ENCODE peak calls at places on chromosomes 13 and 19, in seven cellular contexts. X is transverse colon, T is HepG2, N is SK-N-SH, F is K562, U is suprapubic skin, D is A549. E is an unnamed sample. For H3K4me1, the result is how much of the 10 kb centered on the place peaks cover.

GRCh38 chr19:46718157-46718933 is 1.4 kb upstream of the PRKD2 start:
- DNase-seq in X (peak), F (no peak), T (no peak), N (no peak), D (peak), U (no peak), E (peak)

GRCh38 chr19:3737487-3738205 is 23.8 kb downstream of the APBA3 start:
- DNase-seq in D (no peak), T (no peak), N (no peak), U (no peak), F (no peak), X (no peak), E (no peak)

GRCh38 chr13:92346046-92346445 is 880.6 kb upstream of the GPC6 start:
- DNase-seq in F (no peak), T (no peak), U (no peak), X (no peak), N (no peak), D (no peak), E (no peak)

GRCh38 chr13:107301724-107302374 is 733.9 kb upstream of the ARGLU1 start:
- DNase-seq in X (no peak), T (no peak), U (no peak), D (no peak), N (no peak), F (no peak), E (no peak)

GRCh38 chr13:37811441-37811840 is 58.1 kb downstream of the TRPC4 start:
- DNase-seq in D (no peak), T (no peak), U (no peak), X (no peak), N (no peak), F (no peak), E (no peak)

GRCh38 chr19:27770095-27770494 is 1442.9 kb downstream of the UQCRFS1 start:
- DNase-seq in U (no peak), F (no peak), D (no peak), N (no peak), X (no peak), T (no peak), E (no peak)

GRCh38 chr13:52162279-52163101 is 3.1 kb upstream of the NEK3 start:
- DNase-seq in D (no peak), X (no peak), N (no peak), U (no peak), T (peak), F (no peak), E (no peak)

GRCh38 chr19:39182174-39182505 is 14.6 kb upstream of the NCCRP1 start:
- DNase-seq in X (no peak), D (no peak), N (no peak), U (no peak), F (no peak), T (no peak), E (no peak)

GRCh38 chr13:65977525-65977924 is 1252.6 kb downstream of the PCDH9 start:
- DNase-seq in U (no peak), F (no peak), N (no peak), T (no peak), X (no peak), D (no peak), E (no peak)

GRCh38 chr19:32817252-32817912 is 52.2 kb downstream of the SLC7A9 start:
- DNase-seq in N (no peak), X (peak), T (peak), D (no peak), U (peak), F (no peak), E (no peak)

GRCh38 chr19:28424041-28424440 is 788.9 kb downstream of the UQCRFS1 start:
- DNase-seq in D (no peak), N (no peak), F (no peak), T (no peak), U (no peak), X (no peak), E (no peak)

GRCh38 chr13:83691966-83692365 is 190.3 kb downstream of the SLITRK1 start:
- DNase-seq in D (no peak), X (no peak), F (no peak), U (no peak), N (no peak), T (no peak), E (no peak)

GRCh38 chr13:50387124-50387581 is 371.9 kb downstream of the KCNRG start:
- DNase-seq in F (peak), T (peak), D (no peak), X (peak), U (no peak), N (peak), E (peak)

GRCh38 chr19:45223879-45224278 is 21.3 kb downstream of the EXOC3L2 start:
- DNase-seq in N (peak), X (no peak), U (no peak), F (no peak), T (no peak), D (no peak), E (no peak)

GRCh38 chr13:26095338-26095737 is 43.5 kb upstream of the SHISA2 start:
- DNase-seq in X (no peak), F (no peak), U (no peak), D (no peak), T (no peak), N (no peak), E (no peak)

GRCh38 chr13:114010401-114011101 is 36.7 kb upstream of the C13orf46 start:
- DNase-seq in T (no peak), U (peak), D (no peak), F (no peak), X (no peak), N (peak), E (no peak)

GRCh38 chr19:49817964-49818690 is at the start of gene MED25:
- DNase-seq in F (peak), N (peak), U (peak), X (peak), T (peak), D (peak), E (peak)
- TF ChIP-seq EP300 in F (no peak), N (no peak), U (no peak), X (no peak), T (no peak), D (no peak), E (no peak)

GRCh38 chr19:13036366-13036976 is 41.2 kb downstream of the NFIX start:
- DNase-seq in U (no peak), F (no peak), D (no peak), X (peak), N (no peak), T (no peak), E (peak)
- H3K4me1 ChIP-seq in U (half or more), F (under half), D (under half), X (half or more), N (half or more), T (half or more), E (half or more)

DNA sequence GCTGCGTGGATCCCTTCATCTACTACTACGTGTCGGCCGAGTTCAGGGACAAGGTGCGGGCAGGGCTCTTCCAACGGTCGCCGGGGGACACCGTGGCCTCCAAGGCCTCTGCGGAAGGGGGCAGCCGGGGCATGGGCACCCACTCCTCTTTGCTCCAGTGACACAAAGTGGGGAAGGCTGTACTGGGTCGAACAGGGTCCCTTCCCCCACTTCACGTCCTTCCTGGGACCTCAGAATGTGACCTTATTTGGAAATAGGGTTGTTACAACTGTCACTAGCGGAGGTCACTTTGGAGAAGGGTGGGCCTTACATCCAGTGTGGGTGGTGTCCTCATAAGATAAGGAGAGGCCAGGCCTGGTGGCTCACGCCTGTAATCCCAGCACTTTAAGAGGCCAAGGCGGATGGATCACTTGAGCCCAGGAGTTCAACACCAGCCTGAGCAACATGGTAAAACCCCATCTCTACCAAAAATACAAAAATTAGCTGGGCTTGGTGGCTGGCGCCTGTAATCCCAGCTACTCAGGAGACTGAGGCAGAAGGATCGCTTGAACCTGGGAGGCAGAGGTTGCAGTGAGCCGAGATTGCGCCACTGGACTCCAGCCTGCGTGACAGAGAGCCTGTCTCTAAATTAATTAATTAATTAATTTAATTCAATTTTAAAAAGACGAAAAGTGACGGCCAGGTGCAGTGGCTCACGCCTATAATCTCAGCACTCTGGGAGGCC is 1.8 kb downstream of the F2RL3 start:
- DNase-seq in X (no peak), N (no peak), T (no peak), U (no peak), F (peak), D (no peak), E (no peak)
- H3K4me3 ChIP-seq in X (no peak), N (no peak), T (no peak), U (no peak), F (peak), D (no peak), E (no peak)

DNA sequence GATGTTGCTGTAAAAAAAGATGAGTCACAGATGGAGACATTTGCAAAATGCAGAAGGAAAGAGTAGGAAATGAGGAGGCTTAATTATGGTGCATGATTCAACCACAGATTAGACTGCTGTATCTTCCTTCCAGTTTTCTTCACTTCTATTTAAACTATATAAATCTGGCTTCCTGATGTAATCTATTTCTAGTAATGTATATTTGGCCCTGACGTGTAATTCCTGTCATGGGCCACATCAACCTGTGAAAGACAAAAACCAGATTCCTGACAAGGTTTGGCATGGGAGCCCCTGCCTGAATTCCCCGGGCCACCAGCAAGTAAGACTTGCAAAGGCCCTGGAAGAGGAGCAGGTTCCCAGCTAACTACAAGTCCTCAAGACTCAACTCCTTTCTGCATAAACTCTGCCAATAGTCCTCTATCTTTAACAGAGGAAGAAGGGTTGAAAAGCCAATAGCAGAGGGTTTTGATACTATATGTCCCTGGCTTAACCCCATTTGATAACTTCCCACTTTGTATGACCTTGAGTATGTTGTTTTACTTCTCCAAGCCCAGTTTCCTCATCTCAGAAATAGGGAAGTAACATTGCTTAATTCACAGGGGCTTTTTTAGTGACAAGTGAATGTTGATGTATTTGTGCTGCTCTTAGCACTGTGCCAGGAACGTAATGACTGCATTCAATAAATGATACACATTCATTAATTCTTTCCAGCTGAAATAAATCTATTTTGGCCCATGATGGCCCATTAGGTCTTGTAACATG is 172.7 kb downstream of the SPRY2 start:
- DNase-seq in T (no peak), F (no peak), X (no peak), U (no peak), D (no peak), N (no peak), E (no peak)
- TF ChIP-seq EP300 in T (no peak), F (no peak), X (no peak), U (no peak), D (no peak), N (peak), E (no peak)

DNA sequence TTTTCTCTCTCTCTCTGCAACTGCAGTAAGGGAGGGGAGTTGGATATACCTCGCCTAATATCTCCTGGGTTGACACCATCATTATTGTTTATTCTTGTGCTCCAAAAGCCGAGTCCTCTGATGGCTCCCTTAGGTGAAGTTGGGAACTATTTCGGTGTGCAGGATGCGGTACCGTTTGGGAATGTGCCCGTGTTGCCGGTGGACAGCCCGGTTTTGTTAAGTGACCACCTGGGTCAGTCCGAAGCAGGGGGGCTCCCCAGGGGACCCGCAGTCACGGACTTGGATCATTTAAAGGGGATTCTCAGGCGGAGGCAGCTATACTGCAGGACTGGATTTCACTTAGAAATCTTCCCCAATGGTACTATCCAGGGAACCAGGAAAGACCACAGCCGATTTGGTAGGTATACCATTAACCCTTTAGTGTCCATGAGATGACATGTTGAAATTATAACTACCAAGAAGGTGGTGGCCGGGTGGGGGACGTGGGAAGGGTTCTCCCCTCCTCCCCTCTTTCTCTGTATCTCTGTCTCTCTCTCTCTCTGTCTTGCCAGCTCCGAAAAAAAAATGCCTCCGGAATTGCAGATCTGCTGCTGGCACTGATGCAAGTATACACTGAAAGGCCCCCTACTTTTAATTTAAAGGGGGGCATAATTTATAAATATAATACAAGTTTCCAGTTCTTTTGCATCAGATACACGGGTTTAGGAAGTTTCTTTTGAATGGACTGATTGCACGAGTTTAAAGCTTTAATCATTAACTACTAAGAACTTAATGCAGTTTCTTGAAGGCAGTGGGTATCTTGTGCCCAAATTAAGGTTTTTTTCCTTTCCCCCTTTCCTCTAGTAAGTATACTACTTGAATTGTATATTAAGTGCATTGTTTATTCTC is 1.2 kb downstream of the FGF9 start:
- DNase-seq in N (peak), T (no peak), U (no peak), D (no peak), F (no peak), X (no peak), E (no peak)
- H3K4me1 ChIP-seq in N (under half), T (under half), U (half or more), D (under half), F (under half), X (under half), E (half or more)

DNA sequence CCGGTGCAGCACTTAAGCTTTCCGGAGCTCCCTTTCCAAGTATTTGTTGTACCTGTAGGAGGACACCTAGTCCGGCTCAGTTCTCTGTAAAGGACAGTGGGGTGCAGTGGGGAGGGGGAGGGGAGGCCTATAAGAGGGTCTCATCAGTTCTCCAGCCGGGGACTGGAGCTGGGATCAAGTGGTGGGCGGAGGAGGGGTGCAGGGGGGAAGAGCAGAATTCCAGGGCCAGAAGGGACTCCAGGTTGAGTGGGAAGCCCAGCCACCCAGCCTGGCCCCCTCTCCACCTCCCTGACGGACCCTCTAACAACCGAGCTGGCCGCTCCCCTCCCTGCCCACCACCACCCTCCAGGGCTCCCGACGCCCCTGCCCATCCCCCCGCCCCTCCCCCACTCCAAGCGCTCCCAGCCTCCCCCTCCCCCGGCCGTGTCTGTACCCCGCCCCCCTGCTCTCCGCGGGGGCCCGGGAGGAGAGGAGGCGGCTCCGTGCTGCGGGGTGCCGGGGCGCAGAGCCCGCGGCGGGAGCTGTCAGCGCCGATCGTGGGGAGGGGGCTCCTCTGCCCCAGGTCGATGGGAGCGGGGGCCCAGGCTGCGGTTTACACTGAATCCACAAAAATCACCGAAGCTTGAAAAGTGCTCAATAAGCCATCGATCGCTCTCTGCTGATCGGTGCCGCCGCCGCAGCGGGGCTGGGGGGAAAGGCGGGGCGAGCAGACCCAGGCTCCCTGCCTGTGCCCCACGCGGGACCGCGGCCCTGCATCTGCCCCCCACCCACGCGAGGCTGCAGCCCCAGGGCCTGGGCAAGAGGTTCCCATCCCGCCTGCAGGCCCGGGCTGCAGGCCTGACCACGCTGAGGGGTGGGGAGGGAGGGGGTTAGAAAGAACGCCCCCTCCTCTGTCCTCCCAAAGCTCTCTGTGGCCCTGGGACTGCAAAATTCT is 34.7 kb upstream of the ONECUT3 start:
- DNase-seq in N (peak), X (no peak), T (no peak), F (peak), U (no peak), D (no peak), E (no peak)
- H3K4me3 ChIP-seq in N (no peak), X (no peak), T (no peak), F (no peak), U (no peak), D (no peak), E (no peak)

GRCh38 chr19:40776966-40777794 is 867 bp upstream of the RAB4B start:
- DNase-seq in N (peak), T (peak), F (peak), U (peak), X (peak), D (peak), E (peak)
- TF ChIP-seq EP300 in N (no peak), T (no peak), F (no peak), U (no peak), X (no peak), D (no peak), E (no peak)

E was measured in stomach.